ENCODE peak calls at places on chromosomes 16 and 17, in six cellular contexts. N is ovary, D is DND-41, H is left ventricle myocardium inferior, I is caudate nucleus, P is ascending aorta. M is an unnamed sample.

GRCh38 chr17:18190629-18191028 is 7.0 kb downstream of the ALKBH5 start:
- DNase-seq in N (no peak), D (no peak), H (no peak), I (no peak), P (no peak), M (no peak)

GRCh38 chr17:52604105-52604504 is 445.6 kb upstream of the CA10 start:
- DNase-seq in N (no peak), D (no peak), H (no peak), I (no peak), P (no peak), M (no peak)

GRCh38 chr16:53503270-53503911 is 382 bp upstream of the AKTIP start:
- DNase-seq in N (peak), D (peak), H (peak), I (peak), P (peak), M (peak)

GRCh38 chr17:17387017-17387416 is 83.8 kb downstream of the NT5M start:
- DNase-seq in N (no peak), D (no peak), H (no peak), I (no peak), P (no peak), M (no peak)

GRCh38 chr17:56136316-56136715 is 17.0 kb upstream of the ANKFN1 start:
- DNase-seq in N (no peak), D (no peak), H (no peak), I (no peak), P (no peak), M (no peak)

GRCh38 chr17:26809033-26809432 is 484.9 kb upstream of the WSB1 start:
- DNase-seq in N (no peak), D (no peak), H (no peak), I (no peak), P (no peak), M (no peak)

GRCh38 chr16:85227924-85228462 is 115.7 kb upstream of the CIBAR2 start:
- DNase-seq in N (no peak), D (no peak), H (no peak), I (no peak), P (no peak), M (no peak)

GRCh38 chr17:4623249-4623648 is 18.2 kb downstream of the ALOX15 start:
- DNase-seq in N (no peak), D (no peak), H (no peak), I (no peak), P (no peak), M (no peak)

GRCh38 chr17:56593073-56593740 is at the start of gene NOG:
- DNase-seq in N (peak), D (peak), H (peak), I (peak), P (no peak), M (peak)

GRCh38 chr17:54948380-54948779 is 20.1 kb downstream of the COX11 start:
- DNase-seq in N (no peak), D (no peak), H (no peak), I (no peak), P (no peak), M (no peak)

GRCh38 chr17:43020789-43021738 is 1.1 kb downstream of the VAT1 start:
- DNase-seq in N (peak), D (peak), H (peak), I (no peak), P (peak), M (peak)

GRCh38 chr16:10940501-10941079 is 1.7 kb downstream of the DEXI start:
- DNase-seq in N (no peak), D (no peak), H (no peak), I (no peak), P (no peak), M (no peak)

GRCh38 chr17:45042346-45043120 is 8.9 kb downstream of the DCAKD start:
- DNase-seq in N (no peak), D (no peak), H (no peak), I (no peak), P (no peak), M (no peak)

GRCh38 chr17:48997827-48998556 is 807 bp downstream of the IGF2BP1 start:
- DNase-seq in N (no peak), D (no peak), H (no peak), I (no peak), P (no peak), M (no peak)

GRCh38 chr17:75241502-75241901 is 19.9 kb downstream of the GGA3 start:
- DNase-seq in N (no peak), D (no peak), H (no peak), I (no peak), P (no peak), M (no peak)
- H3K27ac ChIP-seq in N (no peak), D (no peak), H (no peak), I (no peak), P (no peak), M (no peak)

DNA sequence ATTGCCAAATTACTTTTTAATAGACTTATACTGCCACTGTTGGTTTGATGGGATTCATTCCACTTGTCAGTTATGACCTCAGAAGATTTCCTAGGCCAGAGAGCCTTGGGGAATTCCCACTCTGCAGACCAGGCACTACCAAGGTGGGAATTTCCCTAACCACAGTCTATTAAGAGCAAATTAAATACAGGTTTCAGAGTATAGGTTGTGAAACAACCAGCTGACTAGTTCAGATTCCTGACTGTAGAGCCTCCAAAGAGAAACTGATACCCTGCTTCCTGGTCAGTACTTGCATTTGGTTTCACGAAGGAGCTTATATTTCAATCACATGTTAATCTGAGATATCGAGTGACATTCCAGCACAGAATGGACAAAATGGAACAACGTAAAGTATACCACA is 186.5 kb downstream of the STX8 start:
- DNase-seq in N (no peak), D (no peak), H (no peak), I (no peak), P (no peak), M (no peak)
- H3K27ac ChIP-seq in N (no peak), D (no peak), H (no peak), I (no peak), P (no peak), M (no peak)

DNA sequence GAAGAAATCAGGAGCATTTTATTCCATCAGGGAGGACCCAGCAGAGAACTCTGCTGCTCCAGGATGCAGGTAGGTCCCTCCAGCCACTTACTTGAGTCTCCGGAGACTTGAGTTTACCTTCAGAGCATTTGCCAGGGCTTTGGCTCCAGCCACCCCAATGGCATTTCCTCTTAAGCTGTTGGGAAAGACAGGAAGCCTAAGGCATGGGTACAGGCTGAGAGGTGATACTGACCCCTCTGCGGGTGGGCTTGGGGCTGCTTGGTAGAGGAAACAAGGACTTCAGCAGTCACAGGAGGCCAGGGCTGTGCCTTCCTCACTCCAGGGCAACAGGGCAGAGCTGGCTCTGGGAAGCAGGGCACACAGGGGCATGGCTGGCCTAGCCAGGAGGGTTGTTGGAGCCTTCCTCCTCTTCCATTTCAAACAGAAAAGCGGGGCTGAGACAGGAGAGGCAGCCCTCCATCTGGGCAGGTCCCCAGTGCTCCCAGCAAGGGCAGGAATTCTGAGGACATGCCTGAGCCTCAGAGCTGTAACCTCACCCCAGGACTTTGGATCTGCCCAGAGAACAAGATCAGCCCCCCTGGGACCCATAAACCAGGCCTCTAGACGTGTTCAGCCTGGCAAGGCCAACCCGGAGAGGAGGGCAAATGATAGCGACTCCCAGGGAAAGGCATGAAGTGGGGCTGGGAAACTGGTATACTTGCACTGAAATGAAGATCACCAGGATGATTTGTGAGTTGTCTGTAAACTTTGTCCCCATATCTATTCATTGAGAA is 34.4 kb downstream of the NLRC3 start:
- DNase-seq in N (no peak), D (no peak), H (no peak), I (no peak), P (no peak), M (no peak)
- H3K27ac ChIP-seq in N (no peak), D (no peak), H (no peak), I (no peak), P (peak), M (no peak)

GRCh38 chr16:80530479-80530878 is 10.3 kb upstream of the DYNLRB2 start:
- DNase-seq in N (no peak), D (no peak), H (no peak), I (no peak), P (no peak), M (no peak)
- H3K27ac ChIP-seq in N (no peak), D (no peak), H (no peak), I (no peak), P (no peak), M (no peak)

DNA sequence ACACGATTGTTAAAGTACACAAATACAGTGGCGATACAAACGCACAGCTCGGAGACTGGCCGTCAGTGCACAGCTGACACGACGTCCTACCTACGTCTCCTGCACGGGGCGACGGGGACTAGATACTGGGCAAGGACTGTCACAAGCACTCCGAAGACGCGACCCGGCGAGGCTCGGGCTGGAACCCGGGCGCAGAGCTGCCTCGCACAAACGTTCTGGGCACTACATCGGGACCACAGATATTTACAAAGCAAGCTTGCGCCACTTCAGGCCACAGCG is 13.8 kb downstream of the SLC16A3 start:
- DNase-seq in N (no peak), D (no peak), H (no peak), I (no peak), P (no peak), M (no peak)
- H3K27ac ChIP-seq in N (peak), D (no peak), H (peak), I (peak), P (peak), M (peak)